ENCODE peak calls at places on chromosomes 6 and 20, in eight cellular contexts. One of them, this sample, is unnamed.

GRCh38 chr6:163311830-163312229 is 102.7 kb upstream of the QKI start:
- DNase-seq in iris pigment epithelial cell: no peak
- DNase-seq in GM12865: no peak
- DNase-seq in kidney tubule cell: peak; percentile 68
- DNase-seq in HT1080: peak; percentile 80
- DNase-seq in WTC11: no peak
- DNase-seq in NCI-H1417: peak; percentile 11
- DNase-seq in GM23248: no peak
- DNase-seq in this sample: no peak

GRCh38 chr20:62554214-62554897 is 78.6 kb upstream of the GATA5 start:
- DNase-seq in GM12865: no peak
- DNase-seq in GM23248: no peak
- DNase-seq in iris pigment epithelial cell: no peak
- DNase-seq in NCI-H1417: peak; percentile 68
- DNase-seq in kidney tubule cell: no peak
- DNase-seq in HT1080: no peak
- DNase-seq in WTC11: no peak
- DNase-seq in this sample: no peak

GRCh38 chr6:11143394-11144371 is 32.2 kb upstream of the ERVFRD-1 start:
- DNase-seq in WTC11: no peak
- DNase-seq in HT1080: peak; percentile 91
- DNase-seq in iris pigment epithelial cell: peak; percentile 98
- DNase-seq in kidney tubule cell: peak; percentile 37
- DNase-seq in GM23248: peak; percentile 96
- DNase-seq in GM12865: no peak
- DNase-seq in NCI-H1417: no peak
- DNase-seq in this sample: peak; percentile 89

GRCh38 chr6:163354779-163355431 is 59.6 kb upstream of the QKI start:
- DNase-seq in WTC11: no peak
- DNase-seq in GM23248: peak; percentile 64
- DNase-seq in kidney tubule cell: peak; percentile 67
- DNase-seq in GM12865: no peak
- DNase-seq in NCI-H1417: no peak
- DNase-seq in HT1080: no peak
- DNase-seq in iris pigment epithelial cell: peak; percentile 32
- DNase-seq in this sample: peak; percentile 29

GRCh38 chr6:166786704-166787293 is 159.7 kb upstream of the RPS6KA2 start:
- DNase-seq in GM12865: peak; percentile 75
- DNase-seq in NCI-H1417: peak; percentile 92
- DNase-seq in HT1080: peak; percentile 27
- DNase-seq in WTC11: no peak
- DNase-seq in kidney tubule cell: peak; percentile 73
- DNase-seq in iris pigment epithelial cell: peak; percentile 65
- DNase-seq in GM23248: peak; percentile 83
- DNase-seq in this sample: peak; percentile 69

GRCh38 chr6:71584712-71585436 is 296.3 kb downstream of the OGFRL1 start:
- DNase-seq in kidney tubule cell: no peak
- DNase-seq in HT1080: no peak
- DNase-seq in WTC11: no peak
- DNase-seq in iris pigment epithelial cell: no peak
- DNase-seq in NCI-H1417: no peak
- DNase-seq in GM23248: no peak
- DNase-seq in GM12865: no peak
- DNase-seq in this sample: no peak

GRCh38 chr20:45354423-45355208 is 6.4 kb upstream of the SDC4 start:
- DNase-seq in GM12865: no peak
- DNase-seq in kidney tubule cell: no peak
- DNase-seq in NCI-H1417: no peak
- DNase-seq in HT1080: peak; percentile 36
- DNase-seq in iris pigment epithelial cell: peak; percentile 65
- DNase-seq in WTC11: no peak
- DNase-seq in GM23248: peak; percentile 27
- DNase-seq in this sample: no peak

GRCh38 chr6:12137480-12137879 is 125.4 kb downstream of the HIVEP1 start:
- DNase-seq in GM12865: no peak
- DNase-seq in kidney tubule cell: peak; percentile 25
- DNase-seq in NCI-H1417: peak; percentile 30
- DNase-seq in HT1080: peak; percentile 43
- DNase-seq in iris pigment epithelial cell: peak; percentile 89
- DNase-seq in GM23248: peak; percentile 86
- DNase-seq in WTC11: no peak
- DNase-seq in this sample: peak; percentile 83

GRCh38 chr20:3629893-3630292 is 33.3 kb downstream of the GFRA4 start:
- DNase-seq in NCI-H1417: no peak
- DNase-seq in iris pigment epithelial cell: no peak
- DNase-seq in GM12865: no peak
- DNase-seq in HT1080: no peak
- DNase-seq in GM23248: no peak
- DNase-seq in kidney tubule cell: no peak
- DNase-seq in WTC11: no peak
- DNase-seq in this sample: no peak

GRCh38 chr6:169227116-169227515 is 26.5 kb downstream of the THBS2 start:
- DNase-seq in GM23248: no peak
- DNase-seq in HT1080: no peak
- DNase-seq in kidney tubule cell: no peak
- DNase-seq in GM12865: no peak
- DNase-seq in iris pigment epithelial cell: no peak
- DNase-seq in NCI-H1417: no peak
- DNase-seq in WTC11: no peak
- DNase-seq in this sample: no peak

GRCh38 chr6:153051801-153052200 is 49.3 kb upstream of the MTRF1L start:
- DNase-seq in NCI-H1417: no peak
- DNase-seq in GM23248: no peak
- DNase-seq in kidney tubule cell: no peak
- DNase-seq in iris pigment epithelial cell: no peak
- DNase-seq in HT1080: no peak
- DNase-seq in WTC11: no peak
- DNase-seq in GM12865: no peak
- DNase-seq in this sample: peak; percentile 16

GRCh38 chr20:52379723-52380336 is 188.3 kb upstream of the ZFP64 start:
- DNase-seq in NCI-H1417: peak; percentile 59
- DNase-seq in GM23248: peak; percentile 53
- DNase-seq in iris pigment epithelial cell: peak; percentile 20
- DNase-seq in WTC11: peak; percentile 57
- DNase-seq in kidney tubule cell: peak; percentile 23
- DNase-seq in HT1080: no peak
- DNase-seq in GM12865: peak; percentile 20
- DNase-seq in this sample: peak; percentile 15

GRCh38 chr20:56373942-56374341 is 15.2 kb downstream of the FAM210B start:
- DNase-seq in NCI-H1417: no peak
- DNase-seq in HT1080: peak; percentile 89
- DNase-seq in WTC11: no peak
- DNase-seq in kidney tubule cell: peak; percentile 76
- DNase-seq in iris pigment epithelial cell: peak; percentile 98
- DNase-seq in GM23248: peak; percentile 95
- DNase-seq in GM12865: peak; percentile 20
- DNase-seq in this sample: peak; percentile 99

GRCh38 chr20:13205402-13205801 is 15.7 kb upstream of the ISM1 start:
- DNase-seq in NCI-H1417: no peak
- DNase-seq in kidney tubule cell: no peak
- DNase-seq in HT1080: no peak
- DNase-seq in WTC11: no peak
- DNase-seq in GM12865: no peak
- DNase-seq in iris pigment epithelial cell: no peak
- DNase-seq in GM23248: no peak
- DNase-seq in this sample: no peak

GRCh38 chr6:37273697-37274096 is 15.8 kb upstream of the TMEM217 start:
- DNase-seq in NCI-H1417: peak; percentile 89
- DNase-seq in WTC11: no peak
- DNase-seq in HT1080: no peak
- DNase-seq in GM23248: no peak
- DNase-seq in kidney tubule cell: no peak
- DNase-seq in iris pigment epithelial cell: no peak
- DNase-seq in GM12865: no peak
- DNase-seq in this sample: no peak

GRCh38 chr6:99219788-99220187 is 129.7 kb downstream of the FAXC start:
- DNase-seq in GM23248: no peak
- DNase-seq in iris pigment epithelial cell: no peak
- DNase-seq in WTC11: peak; percentile 73
- DNase-seq in kidney tubule cell: peak; percentile 60
- DNase-seq in NCI-H1417: no peak
- DNase-seq in HT1080: peak; percentile 44
- DNase-seq in GM12865: peak; percentile 24
- DNase-seq in this sample: no peak

GRCh38 chr6:79984261-79984660 is 20.2 kb upstream of the TTK start:
- DNase-seq in NCI-H1417: no peak
- DNase-seq in HT1080: peak; percentile 32
- DNase-seq in WTC11: no peak
- DNase-seq in GM23248: peak; percentile 7
- DNase-seq in GM12865: peak; percentile 35
- DNase-seq in iris pigment epithelial cell: peak; percentile 5
- DNase-seq in kidney tubule cell: peak; percentile 82
- DNase-seq in this sample: peak; percentile 22

GRCh38 chr6:20188630-20189075 is 23.6 kb downstream of the MBOAT1 start:
- DNase-seq in HT1080: no peak
- DNase-seq in NCI-H1417: no peak
- DNase-seq in WTC11: no peak
- DNase-seq in GM12865: no peak
- DNase-seq in kidney tubule cell: peak; percentile 74
- DNase-seq in GM23248: peak; percentile 19
- DNase-seq in iris pigment epithelial cell: no peak
- DNase-seq in this sample: peak; percentile 38

GRCh38 chr20:10060223-10060622 is 25.4 kb downstream of the ANKEF1 start:
- DNase-seq in NCI-H1417: no peak
- DNase-seq in HT1080: no peak
- DNase-seq in GM23248: no peak
- DNase-seq in WTC11: no peak
- DNase-seq in GM12865: peak; percentile 65
- DNase-seq in kidney tubule cell: peak; percentile 39
- DNase-seq in iris pigment epithelial cell: peak; percentile 6
- DNase-seq in this sample: no peak

GRCh38 chr6:77456531-77457248 is 6.6 kb downstream of the HTR1B start:
- DNase-seq in HT1080: peak; percentile 93
- DNase-seq in GM12865: no peak
- DNase-seq in GM23248: peak; percentile 97
- DNase-seq in WTC11: no peak
- DNase-seq in NCI-H1417: no peak
- DNase-seq in iris pigment epithelial cell: peak; percentile 100
- DNase-seq in kidney tubule cell: peak; percentile 77
- DNase-seq in this sample: peak; percentile 99

GRCh38 chr20:54625497-54625896 is 150.1 kb downstream of the DOK5 start:
- DNase-seq in HT1080: no peak
- DNase-seq in NCI-H1417: peak; percentile 28
- DNase-seq in GM23248: no peak
- DNase-seq in WTC11: no peak
- DNase-seq in iris pigment epithelial cell: no peak
- DNase-seq in kidney tubule cell: no peak
- DNase-seq in GM12865: no peak
- DNase-seq in this sample: no peak

GRCh38 chr6:166166314-166167257 is 1.1 kb downstream of the TBXT start:
- DNase-seq in GM23248: no peak
- DNase-seq in kidney tubule cell: no peak
- DNase-seq in iris pigment epithelial cell: no peak
- DNase-seq in WTC11: peak; percentile 24
- DNase-seq in HT1080: no peak
- DNase-seq in GM12865: no peak
- DNase-seq in NCI-H1417: no peak
- DNase-seq in this sample: no peak

GRCh38 chr6:43391448-43392031 is 22.1 kb upstream of the ZNF318 start:
- DNase-seq in HT1080: no peak
- DNase-seq in kidney tubule cell: no peak
- DNase-seq in WTC11: no peak
- DNase-seq in GM23248: no peak
- DNase-seq in GM12865: no peak
- DNase-seq in NCI-H1417: no peak
- DNase-seq in iris pigment epithelial cell: no peak
- DNase-seq in this sample: no peak

This sample was measured in AG10803.